ENCODE peak calls at places on chromosomes 2 and 18, in nine cellular contexts. One of them, this sample, is unnamed.

GRCh38 chr2:157747695-157748370 is 119.2 kb upstream of the ACVR1C start:
- DNase-seq in nephron progenitor cell: no peak
- DNase-seq in Peyer's patch: no peak
- DNase-seq in WTC11: no peak
- DNase-seq in ovary: no peak
- DNase-seq in HCT116: no peak
- DNase-seq in HL-60: no peak
- DNase-seq in GM20000: no peak
- DNase-seq in dorsolateral prefrontal cortex: no peak
- DNase-seq in this sample: peak

GRCh38 chr18:74012954-74013630 is 134.5 kb downstream of the FBXO15 start:
- DNase-seq in HCT116: no peak
- DNase-seq in dorsolateral prefrontal cortex: no peak
- DNase-seq in GM20000: no peak
- DNase-seq in WTC11: no peak
- DNase-seq in ovary: no peak
- DNase-seq in nephron progenitor cell: no peak
- DNase-seq in Peyer's patch: no peak
- DNase-seq in HL-60: no peak
- DNase-seq in this sample: no peak

GRCh38 chr2:113225505-113226259 is 51.9 kb downstream of the PSD4 start:
- DNase-seq in GM20000: no peak
- DNase-seq in Peyer's patch: no peak
- DNase-seq in HCT116: no peak
- DNase-seq in ovary: no peak
- DNase-seq in nephron progenitor cell: peak
- DNase-seq in WTC11: peak
- DNase-seq in dorsolateral prefrontal cortex: no peak
- DNase-seq in HL-60: no peak
- DNase-seq in this sample: no peak

GRCh38 chr2:30106543-30106942 is 40.3 kb upstream of the YPEL5 start:
- DNase-seq in HCT116: no peak
- DNase-seq in ovary: no peak
- DNase-seq in HL-60: no peak
- DNase-seq in Peyer's patch: no peak
- DNase-seq in GM20000: no peak
- DNase-seq in dorsolateral prefrontal cortex: no peak
- DNase-seq in WTC11: no peak
- DNase-seq in nephron progenitor cell: no peak
- DNase-seq in this sample: no peak

GRCh38 chr2:32009479-32010256 is 1.1 kb downstream of the MEMO1 start:
- DNase-seq in WTC11: peak
- DNase-seq in nephron progenitor cell: peak
- DNase-seq in HL-60: peak
- DNase-seq in HCT116: no peak
- DNase-seq in dorsolateral prefrontal cortex: peak
- DNase-seq in GM20000: peak
- DNase-seq in Peyer's patch: peak
- DNase-seq in ovary: peak
- DNase-seq in this sample: no peak

GRCh38 chr18:74124642-74125041 is 23.0 kb downstream of the FBXO15 start:
- DNase-seq in WTC11: no peak
- DNase-seq in dorsolateral prefrontal cortex: no peak
- DNase-seq in GM20000: no peak
- DNase-seq in HCT116: no peak
- DNase-seq in Peyer's patch: no peak
- DNase-seq in nephron progenitor cell: no peak
- DNase-seq in HL-60: no peak
- DNase-seq in ovary: no peak
- DNase-seq in this sample: no peak

GRCh38 chr2:206805922-206806607 is 40.7 kb downstream of the FASTKD2 start:
- DNase-seq in ovary: no peak
- DNase-seq in nephron progenitor cell: no peak
- DNase-seq in HCT116: no peak
- DNase-seq in dorsolateral prefrontal cortex: no peak
- DNase-seq in GM20000: no peak
- DNase-seq in Peyer's patch: no peak
- DNase-seq in HL-60: no peak
- DNase-seq in WTC11: no peak
- DNase-seq in this sample: peak

GRCh38 chr2:169095631-169096105 is 26.3 kb downstream of the DHRS9 start:
- DNase-seq in ovary: no peak
- DNase-seq in GM20000: no peak
- DNase-seq in WTC11: no peak
- DNase-seq in HCT116: peak
- DNase-seq in Peyer's patch: no peak
- DNase-seq in HL-60: peak
- DNase-seq in nephron progenitor cell: no peak
- DNase-seq in dorsolateral prefrontal cortex: no peak
- DNase-seq in this sample: peak

GRCh38 chr2:222024934-222025890 is 273.6 kb downstream of the PAX3 start:
- DNase-seq in dorsolateral prefrontal cortex: no peak
- DNase-seq in HL-60: peak
- DNase-seq in GM20000: no peak
- DNase-seq in WTC11: no peak
- DNase-seq in HCT116: peak
- DNase-seq in ovary: no peak
- DNase-seq in Peyer's patch: no peak
- DNase-seq in nephron progenitor cell: peak
- DNase-seq in this sample: no peak

GRCh38 chr2:66443977-66444855 is 9.3 kb downstream of the MEIS1 start:
- DNase-seq in dorsolateral prefrontal cortex: no peak
- DNase-seq in Peyer's patch: no peak
- DNase-seq in ovary: peak
- DNase-seq in WTC11: peak
- DNase-seq in nephron progenitor cell: peak
- DNase-seq in GM20000: no peak
- DNase-seq in HCT116: no peak
- DNase-seq in HL-60: no peak
- DNase-seq in this sample: no peak

GRCh38 chr2:106307860-106308259 is 113.8 kb upstream of the UXS1 start:
- DNase-seq in ovary: no peak
- DNase-seq in dorsolateral prefrontal cortex: no peak
- DNase-seq in GM20000: no peak
- DNase-seq in Peyer's patch: no peak
- DNase-seq in HCT116: no peak
- DNase-seq in nephron progenitor cell: no peak
- DNase-seq in HL-60: no peak
- DNase-seq in WTC11: no peak
- DNase-seq in this sample: no peak

GRCh38 chr2:72138921-72139381 is 8.7 kb downstream of the CYP26B1 start:
- DNase-seq in HL-60: no peak
- DNase-seq in WTC11: no peak
- DNase-seq in GM20000: no peak
- DNase-seq in ovary: peak
- DNase-seq in Peyer's patch: no peak
- DNase-seq in dorsolateral prefrontal cortex: no peak
- DNase-seq in nephron progenitor cell: no peak
- DNase-seq in HCT116: no peak
- DNase-seq in this sample: no peak

GRCh38 chr2:78701546-78701945 is 324.0 kb upstream of the REG3G start:
- DNase-seq in ovary: no peak
- DNase-seq in HCT116: no peak
- DNase-seq in HL-60: no peak
- DNase-seq in GM20000: no peak
- DNase-seq in Peyer's patch: no peak
- DNase-seq in nephron progenitor cell: no peak
- DNase-seq in WTC11: no peak
- DNase-seq in dorsolateral prefrontal cortex: no peak
- DNase-seq in this sample: no peak

GRCh38 chr2:233247744-233248143 is 3.7 kb upstream of the ATG16L1 start:
- DNase-seq in nephron progenitor cell: no peak
- DNase-seq in Peyer's patch: no peak
- DNase-seq in HL-60: no peak
- DNase-seq in HCT116: peak
- DNase-seq in dorsolateral prefrontal cortex: no peak
- DNase-seq in WTC11: no peak
- DNase-seq in ovary: no peak
- DNase-seq in GM20000: no peak
- DNase-seq in this sample: no peak

DNA sequence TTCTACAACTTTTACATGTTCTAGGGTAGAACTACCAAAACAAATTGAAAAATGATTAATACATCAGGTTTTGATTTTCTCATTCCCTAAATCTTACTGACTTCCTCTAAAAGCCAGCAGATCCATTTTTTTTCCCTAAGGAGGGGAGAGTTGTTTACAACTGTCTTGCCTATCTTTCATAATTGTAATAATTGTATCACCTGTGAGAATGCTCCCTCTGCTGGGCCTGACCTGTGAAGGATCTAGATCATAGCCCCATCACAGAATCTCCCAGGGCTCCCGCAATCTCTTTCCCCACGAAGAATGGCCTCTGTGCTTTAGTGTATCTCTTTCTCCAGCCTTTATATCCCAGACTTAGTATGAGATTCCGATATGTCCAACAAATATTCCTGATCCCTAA is 9.1 kb downstream of the LOXL3 start:
- DNase-seq in nephron progenitor cell: no peak
- DNase-seq in Peyer's patch: peak
- DNase-seq in dorsolateral prefrontal cortex: no peak
- DNase-seq in ovary: no peak
- DNase-seq in GM20000: peak
- DNase-seq in HCT116: no peak
- DNase-seq in HL-60: no peak
- DNase-seq in WTC11: no peak
- DNase-seq in this sample: no peak
- TF ChIP-seq CTCF in nephron progenitor cell: no peak
- TF ChIP-seq CTCF in Peyer's patch: peak
- TF ChIP-seq CTCF in dorsolateral prefrontal cortex: no peak
- TF ChIP-seq CTCF in ovary: no peak
- TF ChIP-seq CTCF in GM20000: no peak
- TF ChIP-seq CTCF in HCT116: peak
- TF ChIP-seq CTCF in HL-60: no peak
- TF ChIP-seq CTCF in WTC11: no peak
- TF ChIP-seq CTCF in this sample: no peak

GRCh38 chr2:156398176-156398575 is 38.0 kb upstream of the GPD2 start:
- DNase-seq in GM20000: no peak
- DNase-seq in Peyer's patch: no peak
- DNase-seq in ovary: no peak
- DNase-seq in HL-60: peak
- DNase-seq in dorsolateral prefrontal cortex: no peak
- DNase-seq in WTC11: no peak
- DNase-seq in nephron progenitor cell: no peak
- DNase-seq in HCT116: no peak
- DNase-seq in this sample: no peak

GRCh38 chr2:156401863-156402262 is 34.3 kb upstream of the GPD2 start:
- DNase-seq in HL-60: no peak
- DNase-seq in Peyer's patch: no peak
- DNase-seq in nephron progenitor cell: no peak
- DNase-seq in ovary: no peak
- DNase-seq in WTC11: no peak
- DNase-seq in dorsolateral prefrontal cortex: no peak
- DNase-seq in GM20000: no peak
- DNase-seq in HCT116: no peak
- DNase-seq in this sample: no peak

GRCh38 chr2:156399224-156399949 is 36.8 kb upstream of the GPD2 start:
- DNase-seq in HL-60: no peak
- DNase-seq in WTC11: peak
- DNase-seq in dorsolateral prefrontal cortex: no peak
- DNase-seq in ovary: no peak
- DNase-seq in nephron progenitor cell: no peak
- DNase-seq in HCT116: no peak
- DNase-seq in GM20000: no peak
- DNase-seq in Peyer's patch: no peak
- DNase-seq in this sample: peak

GRCh38 chr2:156399950-156400703 is 36.1 kb upstream of the GPD2 start:
- DNase-seq in dorsolateral prefrontal cortex: peak
- DNase-seq in HL-60: peak
- DNase-seq in GM20000: peak
- DNase-seq in WTC11: peak
- DNase-seq in Peyer's patch: peak
- DNase-seq in ovary: peak
- DNase-seq in nephron progenitor cell: peak
- DNase-seq in HCT116: peak
- DNase-seq in this sample: peak

DNA sequence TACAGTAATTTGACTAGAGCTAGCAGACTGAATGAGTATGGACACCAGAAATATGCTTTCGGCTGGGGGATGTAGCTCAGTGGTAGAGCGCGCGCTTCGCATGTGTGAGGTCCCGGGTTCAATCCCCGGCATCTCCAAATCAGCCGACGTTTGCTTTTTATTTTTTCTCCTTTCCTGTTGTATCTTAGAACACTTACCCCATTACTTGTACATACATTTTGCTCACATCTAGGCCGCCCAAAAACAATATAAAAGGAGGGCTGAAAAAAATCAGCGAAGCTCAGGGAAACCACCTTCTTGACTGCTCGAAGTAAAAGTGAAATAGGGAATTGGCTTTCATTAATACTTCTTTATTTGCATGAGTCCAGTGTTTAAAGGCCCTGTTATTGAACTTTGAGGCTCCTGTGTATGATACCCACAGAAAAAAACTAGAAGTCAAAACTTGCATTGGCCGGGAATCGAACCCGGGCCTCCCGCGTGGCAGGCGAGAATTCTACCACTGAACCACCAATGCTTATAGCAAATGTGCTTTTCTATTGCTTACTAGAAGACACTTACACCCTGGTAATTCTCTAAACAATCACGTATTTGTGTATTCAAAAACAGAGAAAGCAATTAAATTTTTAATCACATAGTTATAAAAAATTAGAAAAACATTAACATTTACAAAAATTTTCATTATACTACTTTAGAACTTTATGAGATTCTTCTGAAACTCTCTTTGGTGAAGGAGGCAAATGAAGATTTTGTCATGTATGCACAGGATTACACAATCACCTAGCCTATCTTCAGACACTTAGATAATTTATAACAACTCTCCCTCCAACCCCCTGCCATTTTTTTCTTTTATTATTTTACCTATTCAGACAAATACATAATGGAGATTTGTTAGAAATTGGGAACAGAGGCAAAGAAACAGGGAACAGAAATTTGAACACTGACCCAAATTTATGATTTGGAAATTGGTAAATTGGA is 35.2 kb upstream of the GPD2 start:
- DNase-seq in ovary: peak
- DNase-seq in dorsolateral prefrontal cortex: peak
- DNase-seq in WTC11: peak
- DNase-seq in HL-60: peak
- DNase-seq in HCT116: peak
- DNase-seq in nephron progenitor cell: peak
- DNase-seq in GM20000: peak
- DNase-seq in Peyer's patch: peak
- DNase-seq in this sample: peak
- TF ChIP-seq CTCF in ovary: peak
- TF ChIP-seq CTCF in dorsolateral prefrontal cortex: no peak
- TF ChIP-seq CTCF in WTC11: no peak
- TF ChIP-seq CTCF in HL-60: no peak
- TF ChIP-seq CTCF in HCT116: no peak
- TF ChIP-seq CTCF in nephron progenitor cell: no peak
- TF ChIP-seq CTCF in GM20000: no peak
- TF ChIP-seq CTCF in Peyer's patch: no peak
- TF ChIP-seq CTCF in this sample: no peak

GRCh38 chr2:164504253-164504652 is 117.0 kb downstream of the GRB14 start:
- DNase-seq in Peyer's patch: no peak
- DNase-seq in nephron progenitor cell: peak
- DNase-seq in WTC11: peak
- DNase-seq in dorsolateral prefrontal cortex: no peak
- DNase-seq in GM20000: no peak
- DNase-seq in ovary: no peak
- DNase-seq in HL-60: no peak
- DNase-seq in HCT116: no peak
- DNase-seq in this sample: no peak
- TF ChIP-seq CTCF in Peyer's patch: no peak
- TF ChIP-seq CTCF in nephron progenitor cell: peak
- TF ChIP-seq CTCF in WTC11: peak
- TF ChIP-seq CTCF in dorsolateral prefrontal cortex: no peak
- TF ChIP-seq CTCF in GM20000: no peak
- TF ChIP-seq CTCF in ovary: no peak
- TF ChIP-seq CTCF in HL-60: no peak
- TF ChIP-seq CTCF in HCT116: peak
- TF ChIP-seq CTCF in this sample: peak

GRCh38 chr2:73851274-73851673 is 22.5 kb downstream of the STAMBP start:
- DNase-seq in GM20000: no peak
- DNase-seq in dorsolateral prefrontal cortex: no peak
- DNase-seq in WTC11: peak
- DNase-seq in Peyer's patch: no peak
- DNase-seq in nephron progenitor cell: no peak
- DNase-seq in ovary: no peak
- DNase-seq in HL-60: peak
- DNase-seq in HCT116: peak
- DNase-seq in this sample: no peak
- TF ChIP-seq CTCF in GM20000: no peak
- TF ChIP-seq CTCF in dorsolateral prefrontal cortex: no peak
- TF ChIP-seq CTCF in WTC11: no peak
- TF ChIP-seq CTCF in Peyer's patch: peak
- TF ChIP-seq CTCF in nephron progenitor cell: no peak
- TF ChIP-seq CTCF in ovary: no peak
- TF ChIP-seq CTCF in HL-60: no peak
- TF ChIP-seq CTCF in HCT116: peak
- TF ChIP-seq CTCF in this sample: peak